ENCODE peak calls at places on chromosomes 13 and 19, in eight cellular contexts. One of them, this sample, is unnamed.

GRCh38 chr19:49546825-49547565 is 19.2 kb downstream of the RCN3 start:
- DNase-seq in activated effector memory CD4-positive, alpha-beta T cell treated with anti-CD3 and anti-CD28 coated beads, Interleukin-2, amount 50 U/mL, for 16 hours: peak
- DNase-seq in activated naive CD4-positive, alpha-beta T cell treated with anti-CD3 and anti-CD28 coated beads, Interleukin-2, amount 50 U/mL, for 72 hours: no peak
- DNase-seq in NCI-H1092: peak
- DNase-seq in putamen: peak
- DNase-seq in NCI-H510A: peak
- DNase-seq in T-cell: peak
- DNase-seq in KG1: peak
- DNase-seq in this sample: peak

GRCh38 chr19:14391156-14391821 is 10.0 kb downstream of the ADGRE5 start:
- DNase-seq in activated effector memory CD4-positive, alpha-beta T cell treated with anti-CD3 and anti-CD28 coated beads, Interleukin-2, amount 50 U/mL, for 16 hours: no peak
- DNase-seq in activated naive CD4-positive, alpha-beta T cell treated with anti-CD3 and anti-CD28 coated beads, Interleukin-2, amount 50 U/mL, for 72 hours: no peak
- DNase-seq in NCI-H1092: no peak
- DNase-seq in putamen: no peak
- DNase-seq in NCI-H510A: no peak
- DNase-seq in T-cell: no peak
- DNase-seq in KG1: no peak
- DNase-seq in this sample: no peak

GRCh38 chr13:36362251-36362650 is 16.1 kb upstream of the SPART start:
- DNase-seq in activated effector memory CD4-positive, alpha-beta T cell treated with anti-CD3 and anti-CD28 coated beads, Interleukin-2, amount 50 U/mL, for 16 hours: no peak
- DNase-seq in activated naive CD4-positive, alpha-beta T cell treated with anti-CD3 and anti-CD28 coated beads, Interleukin-2, amount 50 U/mL, for 72 hours: no peak
- DNase-seq in NCI-H1092: no peak
- DNase-seq in putamen: no peak
- DNase-seq in NCI-H510A: no peak
- DNase-seq in T-cell: no peak
- DNase-seq in KG1: no peak
- DNase-seq in this sample: no peak

GRCh38 chr13:70390968-70391367 is 282.7 kb upstream of the KLHL1 start:
- DNase-seq in activated effector memory CD4-positive, alpha-beta T cell treated with anti-CD3 and anti-CD28 coated beads, Interleukin-2, amount 50 U/mL, for 16 hours: no peak
- DNase-seq in activated naive CD4-positive, alpha-beta T cell treated with anti-CD3 and anti-CD28 coated beads, Interleukin-2, amount 50 U/mL, for 72 hours: no peak
- DNase-seq in NCI-H1092: no peak
- DNase-seq in putamen: no peak
- DNase-seq in NCI-H510A: no peak
- DNase-seq in T-cell: no peak
- DNase-seq in KG1: no peak
- DNase-seq in this sample: no peak

GRCh38 chr19:30001794-30002193 is 59.8 kb downstream of the URI1 start:
- DNase-seq in activated effector memory CD4-positive, alpha-beta T cell treated with anti-CD3 and anti-CD28 coated beads, Interleukin-2, amount 50 U/mL, for 16 hours: no peak
- DNase-seq in activated naive CD4-positive, alpha-beta T cell treated with anti-CD3 and anti-CD28 coated beads, Interleukin-2, amount 50 U/mL, for 72 hours: no peak
- DNase-seq in NCI-H1092: no peak
- DNase-seq in putamen: no peak
- DNase-seq in NCI-H510A: no peak
- DNase-seq in T-cell: no peak
- DNase-seq in KG1: no peak
- DNase-seq in this sample: no peak

GRCh38 chr13:92590503-92590908 is 636.1 kb upstream of the GPC6 start:
- DNase-seq in activated effector memory CD4-positive, alpha-beta T cell treated with anti-CD3 and anti-CD28 coated beads, Interleukin-2, amount 50 U/mL, for 16 hours: no peak
- DNase-seq in activated naive CD4-positive, alpha-beta T cell treated with anti-CD3 and anti-CD28 coated beads, Interleukin-2, amount 50 U/mL, for 72 hours: no peak
- DNase-seq in NCI-H1092: no peak
- DNase-seq in putamen: no peak
- DNase-seq in NCI-H510A: no peak
- DNase-seq in T-cell: no peak
- DNase-seq in KG1: no peak
- DNase-seq in this sample: no peak

GRCh38 chr19:17829855-17830566 is 8.7 kb upstream of the INSL3 start:
- DNase-seq in activated effector memory CD4-positive, alpha-beta T cell treated with anti-CD3 and anti-CD28 coated beads, Interleukin-2, amount 50 U/mL, for 16 hours: no peak
- DNase-seq in activated naive CD4-positive, alpha-beta T cell treated with anti-CD3 and anti-CD28 coated beads, Interleukin-2, amount 50 U/mL, for 72 hours: no peak
- DNase-seq in NCI-H1092: peak
- DNase-seq in putamen: peak
- DNase-seq in NCI-H510A: no peak
- DNase-seq in T-cell: no peak
- DNase-seq in KG1: no peak
- DNase-seq in this sample: no peak

GRCh38 chr13:20997301-20998061 is 63.9 kb downstream of the LATS2 start:
- DNase-seq in activated effector memory CD4-positive, alpha-beta T cell treated with anti-CD3 and anti-CD28 coated beads, Interleukin-2, amount 50 U/mL, for 16 hours: no peak
- DNase-seq in activated naive CD4-positive, alpha-beta T cell treated with anti-CD3 and anti-CD28 coated beads, Interleukin-2, amount 50 U/mL, for 72 hours: no peak
- DNase-seq in NCI-H1092: no peak
- DNase-seq in putamen: peak
- DNase-seq in NCI-H510A: no peak
- DNase-seq in T-cell: no peak
- DNase-seq in KG1: no peak
- DNase-seq in this sample: no peak

GRCh38 chr19:35712910-35713845 is 4.6 kb upstream of the KMT2B start:
- DNase-seq in activated effector memory CD4-positive, alpha-beta T cell treated with anti-CD3 and anti-CD28 coated beads, Interleukin-2, amount 50 U/mL, for 16 hours: peak
- DNase-seq in activated naive CD4-positive, alpha-beta T cell treated with anti-CD3 and anti-CD28 coated beads, Interleukin-2, amount 50 U/mL, for 72 hours: peak
- DNase-seq in NCI-H1092: no peak
- DNase-seq in putamen: no peak
- DNase-seq in NCI-H510A: no peak
- DNase-seq in T-cell: peak
- DNase-seq in KG1: no peak
- DNase-seq in this sample: no peak

This sample was measured in thoracic aorta.